ENCODE peak calls at places on chromosomes 1 and 21, in six cellular contexts. S is PC-9, M is fibroblast of lung, I is astrocyte, N is osteoblast, F is SK-N-SH. Q is an unnamed sample. For H3K79me2, the result is how much of the 10 kb centered on the place peaks cover.

GRCh38 chr1:111448482-111448917 is 556 bp downstream of the WDR77 start:
- DNase-seq in S (peak), I (peak), F (no peak), N (peak), M (peak), Q (peak)

GRCh38 chr1:53517821-53518352 is 58.7 kb downstream of the DMRTB1 start:
- DNase-seq in F (no peak), S (no peak), M (no peak), N (no peak), I (no peak), Q (no peak)

GRCh38 chr1:55399385-55399784 is 184.2 kb upstream of the USP24 start:
- DNase-seq in F (peak), I (no peak), M (no peak), N (no peak), S (no peak), Q (no peak)

GRCh38 chr1:35660581-35661473 is 19.5 kb upstream of the PSMB2 start:
- DNase-seq in N (peak), F (no peak), M (peak), I (peak), S (no peak), Q (peak)

GRCh38 chr1:121586369-121587229 is 401.8 kb downstream of the SRGAP2C start:
- DNase-seq in N (no peak), I (no peak), M (no peak), F (no peak), S (peak), Q (peak)

GRCh38 chr1:56374026-56374974 is 205.1 kb downstream of the PLPP3 start:
- DNase-seq in F (peak), M (peak), S (peak), I (peak), N (peak), Q (peak)

GRCh38 chr1:40151457-40152079 is 9.6 kb upstream of the RLF start:
- DNase-seq in N (no peak), S (no peak), M (no peak), F (no peak), I (no peak), Q (no peak)

GRCh38 chr1:58861510-58861909 is 77.7 kb upstream of the JUN start:
- DNase-seq in N (no peak), I (no peak), S (peak), M (peak), F (no peak), Q (peak)

GRCh38 chr1:114490235-114490634 is 20.8 kb downstream of the TRIM33 start:
- DNase-seq in S (no peak), I (peak), N (no peak), M (peak), F (no peak), Q (no peak)

GRCh38 chr1:2391385-2392070 is at the start of the genes MORN1 and RER1:
- DNase-seq in I (peak), M (peak), N (peak), S (peak), F (peak), Q (peak)

GRCh38 chr1:185477638-185478216 is 160.7 kb upstream of the IVNS1ABP start:
- DNase-seq in S (no peak), M (no peak), I (no peak), F (no peak), N (no peak), Q (no peak)

GRCh38 chr1:152654110-152654509 is 9.1 kb upstream of the LCE2D start:
- DNase-seq in N (peak), S (peak), I (no peak), M (peak), F (peak), Q (peak)

GRCh38 chr1:205976708-205977107 is 26.5 kb downstream of the RAB7B start:
- DNase-seq in F (no peak), S (peak), I (peak), N (peak), M (peak), Q (peak)

GRCh38 chr1:8970870-8971337 is 25.2 kb downstream of the CA6 start:
- DNase-seq in S (no peak), F (no peak), I (no peak), N (no peak), M (no peak), Q (no peak)

GRCh38 chr1:17629460-17629859 is 90.0 kb downstream of the ARHGEF10L start:
- DNase-seq in S (no peak), I (no peak), F (peak), M (no peak), N (no peak), Q (no peak)

GRCh38 chr1:156499703-156500577 is 635 bp downstream of the MEF2D start:
- DNase-seq in I (no peak), F (peak), N (peak), S (no peak), M (no peak), Q (no peak)

GRCh38 chr1:178942285-178943218 is 71.7 kb upstream of the ANGPTL1 start:
- DNase-seq in M (peak), N (no peak), F (no peak), I (peak), S (no peak), Q (no peak)

GRCh38 chr21:34808569-34809204 is 139.9 kb downstream of the CLIC6 start:
- DNase-seq in M (peak), S (no peak), N (peak), F (no peak), I (peak), Q (no peak)

GRCh38 chr1:52454779-52455178 is 50.4 kb downstream of the PRPF38A start:
- DNase-seq in I (no peak), N (no peak), F (no peak), M (no peak), S (no peak), Q (no peak)

GRCh38 chr1:32729254-32730046 is 26.9 kb upstream of the SYNC start:
- DNase-seq in I (no peak), S (no peak), F (no peak), N (peak), M (no peak), Q (no peak)

GRCh38 chr21:18622383-18622782 is 218.8 kb upstream of the TMPRSS15 start:
- DNase-seq in N (no peak), S (no peak), F (no peak), I (no peak), M (no peak), Q (no peak)

GRCh38 chr1:19110266-19110927 is 99.7 kb downstream of the UBR4 start:
- DNase-seq in N (no peak), S (no peak), I (no peak), F (no peak), M (no peak), Q (no peak)

GRCh38 chr1:201461193-201461657 is 7.8 kb downstream of the PHLDA3 start:
- DNase-seq in I (peak), S (peak), F (no peak), N (peak), M (peak), Q (peak)

DNA sequence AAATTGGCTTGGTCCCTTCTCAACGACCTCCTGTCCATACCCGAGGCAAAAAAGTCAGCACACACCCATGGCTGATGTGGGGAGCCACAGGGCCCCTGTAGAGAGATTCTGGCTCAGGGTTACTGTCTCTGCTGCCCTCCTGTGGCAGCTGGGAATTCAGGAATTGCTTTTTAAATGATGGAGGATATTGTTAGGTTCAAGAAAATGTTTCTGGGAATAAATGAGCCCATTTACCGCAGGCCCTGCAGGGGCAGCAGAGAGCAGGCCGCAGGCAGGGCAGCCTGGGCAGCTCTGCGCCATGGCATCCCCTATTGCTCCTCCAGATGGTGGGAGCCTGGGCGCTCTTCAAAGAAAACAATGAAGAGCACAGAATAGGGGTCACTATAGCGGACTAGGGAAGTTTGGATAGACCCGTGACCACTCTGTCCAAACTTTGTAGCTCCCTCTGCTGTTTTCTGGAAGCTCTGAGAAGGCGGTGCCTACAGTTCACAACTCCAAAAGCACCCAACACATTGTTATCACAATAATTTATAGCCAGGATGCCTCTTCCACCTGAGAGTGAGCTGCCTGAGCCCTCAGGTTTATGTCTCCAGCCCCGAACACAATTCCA is 201.1 kb downstream of the BACH1 start:
- DNase-seq in F (peak), I (no peak), M (peak), N (no peak), S (no peak), Q (peak)
- TF ChIP-seq CTCF in F (peak), I (peak), M (peak), N (peak), S (peak), Q (peak)

GRCh38 chr1:164953815-164954214 is 394.8 kb downstream of the PBX1 start:
- DNase-seq in M (no peak), F (no peak), S (no peak), I (no peak), N (peak), Q (no peak)

GRCh38 chr1:164949758-164950452 is 390.9 kb downstream of the PBX1 start:
- DNase-seq in I (no peak), F (no peak), N (no peak), S (no peak), M (no peak), Q (no peak)

GRCh38 chr1:164948101-164948500 is 389.1 kb downstream of the PBX1 start:
- DNase-seq in N (no peak), F (no peak), S (no peak), I (no peak), M (no peak), Q (no peak)

GRCh38 chr1:164953095-164953494 is 394.1 kb downstream of the PBX1 start:
- DNase-seq in N (peak), F (no peak), S (no peak), M (no peak), I (no peak), Q (no peak)

DNA sequence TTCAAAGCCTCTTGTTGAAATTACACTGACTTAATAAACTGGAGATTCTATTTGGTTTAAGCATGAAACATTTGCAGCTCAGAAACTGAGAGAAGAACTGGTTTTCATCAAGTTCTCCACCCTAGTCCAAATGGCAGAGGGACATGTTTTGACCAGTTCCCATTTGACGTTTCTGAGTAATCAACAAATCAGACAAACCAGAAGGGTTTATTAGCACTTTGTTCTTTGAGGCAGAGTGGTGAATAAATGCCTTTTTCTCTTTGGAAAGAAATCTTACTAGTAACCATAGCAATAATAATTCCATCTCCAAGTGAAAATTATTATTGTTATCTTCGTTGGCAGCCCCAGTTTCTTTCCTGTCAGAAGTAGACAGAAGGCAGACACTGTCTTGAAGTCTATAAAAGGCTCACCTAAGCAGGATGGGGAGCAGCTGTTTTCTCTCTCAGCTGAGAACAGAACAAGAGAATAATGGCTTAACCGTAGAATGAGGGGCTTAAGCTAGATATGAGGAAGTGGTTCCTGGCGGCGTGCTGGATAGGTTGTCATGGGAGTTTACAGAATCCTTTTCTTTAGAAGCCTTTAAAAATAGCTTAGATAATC is 391.6 kb downstream of the PBX1 start:
- DNase-seq in I (no peak), S (no peak), N (no peak), F (no peak), M (no peak), Q (no peak)
- H3K79me2 ChIP-seq in I (under half), S (under half), N (under half), F (under half), M (under half), Q (under half)

GRCh38 chr1:200250469-200250868 is 159.4 kb downstream of the ZNF281 start:
- DNase-seq in F (no peak), M (no peak), S (no peak), N (no peak), I (no peak), Q (no peak)
- TF ChIP-seq CTCF in F (no peak), M (no peak), S (no peak), N (no peak), I (no peak), Q (no peak)

DNA sequence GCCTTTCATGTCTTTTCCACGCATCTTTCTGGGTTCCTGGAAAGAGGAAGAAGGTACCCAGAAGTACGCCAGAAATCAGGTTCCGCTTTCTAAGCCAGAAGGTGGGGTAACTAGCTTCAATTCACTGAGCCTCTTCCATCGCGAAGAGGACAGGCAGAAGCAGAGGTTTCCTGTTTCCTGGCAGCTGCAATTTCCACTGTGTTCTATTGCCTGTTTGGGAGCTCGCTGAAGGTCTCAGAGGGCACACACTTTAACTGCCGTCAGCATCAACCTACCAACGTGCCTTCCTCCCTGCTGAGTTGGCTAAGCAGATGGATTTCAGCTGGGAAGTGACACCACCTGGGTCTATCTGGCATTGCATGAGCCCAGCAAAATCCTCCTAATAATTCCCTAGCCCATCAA is 10.0 kb downstream of the NCF2 start:
- DNase-seq in I (no peak), N (peak), S (peak), F (no peak), M (no peak), Q (peak)
- H3K79me2 ChIP-seq in I (under half), N (under half), S (under half), F (under half), M (under half), Q (under half)

GRCh38 chr1:186811892-186812291 is 16.9 kb upstream of the PLA2G4A start:
- DNase-seq in S (no peak), F (no peak), M (no peak), N (no peak), I (no peak), Q (no peak)

GRCh38 chr1:186802388-186802787 is 26.4 kb upstream of the PLA2G4A start:
- DNase-seq in M (no peak), S (no peak), I (no peak), N (no peak), F (no peak), Q (no peak)

GRCh38 chr1:186807162-186807561 is 21.6 kb upstream of the PLA2G4A start:
- DNase-seq in S (no peak), F (no peak), N (no peak), M (no peak), I (no peak), Q (no peak)

GRCh38 chr1:186804669-186805068 is 24.1 kb upstream of the PLA2G4A start:
- DNase-seq in F (no peak), S (no peak), I (no peak), M (no peak), N (no peak), Q (no peak)

GRCh38 chr1:186806477-186806876 is 22.3 kb upstream of the PLA2G4A start:
- DNase-seq in S (no peak), I (no peak), N (no peak), M (peak), F (no peak), Q (peak)
- TF ChIP-seq CTCF in S (no peak), I (peak), N (peak), M (no peak), F (peak), Q (peak)